ENCODE peak calls at places on chromosomes 6 and 20, in seven cellular contexts. J is suprapubic skin, V is upper lobe of right lung, K is fibroblast of lung, R is HCT116, Q is HepG2, H is adrenal gland. T is an unnamed sample.

GRCh38 chr6:134029495-134030455 is 22.6 kb downstream of the SLC2A12 start:
- DNase-seq in J (no peak), V (no peak), K (peak; percentile 39), R (no peak), Q (no peak), H (no peak), T (no peak)

GRCh38 chr6:36290668-36291620 is 21.1 kb downstream of the PNPLA1 start:
- DNase-seq in J (no peak), V (no peak), K (peak; percentile 10), R (peak; percentile 13), Q (no peak), H (peak; percentile 83), T (no peak)

GRCh38 chr20:50713677-50714101 is 17.7 kb upstream of the PARD6B start:
- DNase-seq in J (no peak), V (no peak), K (peak; percentile 52), R (no peak), Q (no peak), H (peak; percentile 58), T (no peak)

GRCh38 chr20:63698739-63699465 is 2.5 kb downstream of the TNFRSF6B start:
- DNase-seq in J (peak; percentile 77), V (peak; percentile 67), K (peak; percentile 92), R (peak; percentile 67), Q (no peak), H (peak; percentile 87), T (no peak)

GRCh38 chr6:148573922-148574321 is 172.9 kb upstream of the UST start:
- DNase-seq in J (no peak), V (no peak), K (no peak), R (no peak), Q (no peak), H (no peak), T (no peak)

GRCh38 chr20:25273046-25273445 is 25.2 kb downstream of the PYGB start:
- DNase-seq in J (peak; percentile 52), V (peak; percentile 32), K (no peak), R (no peak), Q (no peak), H (no peak), T (no peak)

GRCh38 chr6:112033824-112034223 is 20.1 kb upstream of the CCN6 start:
- DNase-seq in J (no peak), V (no peak), K (no peak), R (no peak), Q (no peak), H (no peak), T (no peak)

GRCh38 chr20:41054463-41055230 is 26.0 kb downstream of the TOP1 start:
- DNase-seq in J (no peak), V (no peak), K (no peak), R (no peak), Q (no peak), H (no peak), T (no peak)

GRCh38 chr6:14795451-14795850 is 450.4 kb upstream of the JARID2 start:
- DNase-seq in J (no peak), V (no peak), K (no peak), R (no peak), Q (no peak), H (no peak), T (no peak)

GRCh38 chr6:140462495-140463311 is 1088.3 kb upstream of the CITED2 start:
- DNase-seq in J (no peak), V (no peak), K (peak; percentile 51), R (peak; percentile 35), Q (no peak), H (no peak), T (no peak)

GRCh38 chr6:4780360-4780812 is 4.2 kb downstream of the CDYL start:
- DNase-seq in J (no peak), V (no peak), K (peak; percentile 67), R (no peak), Q (no peak), H (peak; percentile 31), T (no peak)

GRCh38 chr20:50256577-50256976 is 65.9 kb downstream of the CEBPB start:
- DNase-seq in J (no peak), V (no peak), K (no peak), R (no peak), Q (no peak), H (no peak), T (no peak)

GRCh38 chr6:161169690-161170089 is 104.2 kb downstream of the AGPAT4 start:
- DNase-seq in J (no peak), V (no peak), K (peak; percentile 82), R (no peak), Q (no peak), H (peak; percentile 47), T (no peak)

GRCh38 chr6:30060634-30060981 is 457 bp upstream of the POLR1H start:
- DNase-seq in J (peak; percentile 68), V (peak; percentile 79), K (peak; percentile 54), R (no peak), Q (no peak), H (peak; percentile 63), T (no peak)

GRCh38 chr6:149473080-149474052 is 11.4 kb downstream of the ZC3H12D start:
- DNase-seq in J (no peak), V (no peak), K (peak; percentile 19), R (no peak), Q (peak; percentile 65), H (no peak), T (no peak)

GRCh38 chr6:20868397-20869185 is 334.3 kb downstream of the CDKAL1 start:
- DNase-seq in J (no peak), V (no peak), K (no peak), R (no peak), Q (no peak), H (no peak), T (no peak)

DNA sequence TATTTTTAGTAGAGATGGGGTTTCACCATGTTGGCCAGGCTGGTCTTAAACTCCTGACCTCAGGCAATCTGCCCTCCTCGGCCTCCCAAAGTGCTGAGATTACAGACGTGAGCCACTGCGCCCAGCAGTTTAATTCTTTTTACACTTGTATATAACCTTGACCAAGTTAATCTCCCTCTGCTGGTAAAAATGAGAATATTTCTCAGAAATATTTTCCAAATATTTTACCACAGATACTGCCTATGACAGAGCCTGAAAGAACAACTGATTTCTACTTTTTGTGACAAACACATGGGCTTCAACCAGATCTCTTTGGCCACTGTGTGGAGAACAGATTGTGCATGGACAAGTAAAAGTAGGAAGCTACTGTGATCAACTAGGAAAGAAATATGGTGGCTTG is 21.2 kb upstream of the NHSL1 start:
- DNase-seq in J (no peak), V (no peak), K (no peak), R (no peak), Q (no peak), H (no peak), T (no peak)
- TF ChIP-seq CTCF in J (peak; percentile 23), V (peak; percentile 44), K (peak; percentile 15), R (peak; percentile 30), Q (peak; percentile 31), H (peak; percentile 46), T (peak; percentile 48)

DNA sequence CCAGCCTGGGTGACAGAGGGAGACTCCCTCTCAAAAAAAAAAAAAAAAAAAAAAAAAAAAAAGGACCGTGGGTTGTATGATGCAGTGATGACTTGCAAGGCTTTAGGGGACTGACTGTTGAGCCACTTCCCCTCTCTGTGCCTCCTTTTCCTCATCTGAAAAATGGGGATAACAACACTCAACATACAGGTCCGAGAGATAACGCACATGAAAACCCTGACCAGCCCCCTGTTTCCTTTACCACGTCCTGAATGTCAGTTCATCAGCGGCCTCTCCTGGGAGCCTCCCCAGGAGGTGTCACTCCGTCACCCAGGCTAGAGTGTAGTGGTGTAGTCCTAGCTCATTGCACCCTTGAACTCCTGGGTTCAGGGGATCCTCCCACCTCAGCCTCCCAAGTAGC is 3.9 kb downstream of the SLA2 start:
- DNase-seq in J (no peak), V (no peak), K (no peak), R (no peak), Q (no peak), H (no peak), T (no peak)
- H3K4me1 ChIP-seq in J (no peaks in the 10 kb centered on the region), V (no peaks in the 10 kb centered on the region), K (no peaks in the 10 kb centered on the region), R (peaks cover 6% of the 10 kb centered on the region), Q (peaks cover 78% of the 10 kb centered on the region), H (no peaks in the 10 kb centered on the region), T (no peaks in the 10 kb centered on the region)

GRCh38 chr20:58349586-58349985 is 39.4 kb upstream of the VAPB start:
- DNase-seq in J (no peak), V (no peak), K (peak; percentile 77), R (no peak), Q (no peak), H (no peak), T (no peak)
- TF ChIP-seq CTCF in J (no peak), V (no peak), K (no peak), R (no peak), Q (no peak), H (peak; percentile 15), T (no peak)

DNA sequence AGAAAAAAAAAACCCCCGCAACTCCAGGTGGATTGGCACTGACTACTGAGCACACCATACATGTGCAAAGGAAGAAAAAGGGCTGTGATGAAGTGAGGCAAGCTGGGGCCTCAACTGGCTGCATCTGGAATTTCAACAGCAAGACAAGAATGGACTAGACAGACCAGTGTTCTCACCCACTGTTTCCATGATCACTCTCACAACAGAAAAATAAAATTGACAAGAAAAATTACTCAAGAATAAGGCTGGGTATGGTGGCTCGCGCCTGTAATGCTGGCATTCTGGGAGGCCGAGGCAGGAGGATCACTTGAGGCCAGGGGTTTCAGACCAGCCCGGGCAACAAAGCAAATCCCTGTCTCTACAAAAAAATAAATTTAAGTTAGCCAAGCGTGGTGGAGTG is 18.8 kb downstream of the ZNF217 start:
- DNase-seq in J (no peak), V (no peak), K (no peak), R (no peak), Q (no peak), H (no peak), T (no peak)
- H3K4me1 ChIP-seq in J (peaks cover 17% of the 10 kb centered on the region), V (peaks cover 13% of the 10 kb centered on the region), K (peaks cover 4% of the 10 kb centered on the region), R (peaks cover 11% of the 10 kb centered on the region), Q (peaks cover 25% of the 10 kb centered on the region), H (peaks cover 10% of the 10 kb centered on the region), T (peaks cover 21% of the 10 kb centered on the region)

GRCh38 chr6:85035769-85036168 is 271.4 kb upstream of the TBX18 start:
- DNase-seq in J (no peak), V (no peak), K (no peak), R (no peak), Q (no peak), H (no peak), T (no peak)
- TF ChIP-seq CTCF in J (no peak), V (no peak), K (no peak), R (no peak), Q (no peak), H (no peak), T (no peak)

GRCh38 chr20:61806995-61807394 is 258.7 kb downstream of the TAF4 start:
- DNase-seq in J (no peak), V (peak; percentile 55), K (no peak), R (no peak), Q (no peak), H (no peak), T (no peak)

GRCh38 chr20:61809006-61809770 is 256.5 kb downstream of the TAF4 start:
- DNase-seq in J (no peak), V (no peak), K (no peak), R (no peak), Q (no peak), H (no peak), T (no peak)

GRCh38 chr20:61810066-61810708 is 255.5 kb downstream of the TAF4 start:
- DNase-seq in J (no peak), V (no peak), K (no peak), R (no peak), Q (no peak), H (no peak), T (no peak)

GRCh38 chr20:61807426-61808160 is 258.1 kb downstream of the TAF4 start:
- DNase-seq in J (no peak), V (peak; percentile 37), K (no peak), R (no peak), Q (no peak), H (no peak), T (no peak)

GRCh38 chr20:61808497-61808896 is 257.2 kb downstream of the TAF4 start:
- DNase-seq in J (no peak), V (peak; percentile 51), K (no peak), R (no peak), Q (no peak), H (no peak), T (no peak)
- H3K4me1 ChIP-seq in J (peaks cover 16% of the 10 kb centered on the region), V (no peaks in the 10 kb centered on the region), K (no peaks in the 10 kb centered on the region), R (no peaks in the 10 kb centered on the region), Q (no peaks in the 10 kb centered on the region), H (no peaks in the 10 kb centered on the region), T (no peaks in the 10 kb centered on the region)

T was measured in esophagus muscularis mucosa.